ENCODE peak calls at places on chromosome 1, in five cellular contexts. G is endodermal cell; Q is CD4-positive, alpha-beta T cell; S is adrenal gland; D is esophagus squamous epithelium. P is an unnamed sample.

GRCh38 chr1:228445867-228446584 is 29.4 kb upstream of the TRIM17 start:
- DNase-seq in G (peak; percentile 81), S (peak; percentile 40), Q (no peak), D (no peak), P (no peak)

GRCh38 chr1:181190362-181191035 is 102.0 kb downstream of the IER5 start:
- DNase-seq in S (no peak), D (no peak), G (peak; percentile 62), Q (no peak), P (no peak)

GRCh38 chr1:179393721-179394120 is 27.9 kb downstream of the AXDND1 start:
- DNase-seq in S (no peak), D (no peak), G (no peak), Q (no peak), P (no peak)

GRCh38 chr1:7615138-7615537 is 156.0 kb upstream of the VAMP3 start:
- DNase-seq in D (no peak), S (no peak), Q (no peak), G (no peak), P (no peak)

GRCh38 chr1:55204997-55205396 is 10.2 kb downstream of the USP24 start:
- DNase-seq in D (no peak), Q (no peak), S (peak; percentile 36), G (no peak), P (no peak)

GRCh38 chr1:63746129-63746864 is 27.5 kb upstream of the ROR1 start:
- DNase-seq in D (no peak), G (peak; percentile 67), S (no peak), Q (no peak), P (peak; percentile 12)

GRCh38 chr1:90198616-90199015 is 203.7 kb downstream of the ZNF326 start:
- DNase-seq in Q (no peak), G (peak; percentile 87), D (no peak), S (no peak), P (no peak)

GRCh38 chr1:168582690-168583325 is 6.4 kb downstream of the XCL1 start:
- DNase-seq in S (no peak), Q (no peak), D (no peak), G (no peak), P (no peak)

GRCh38 chr1:184755226-184756065 is 788 bp upstream of the EDEM3 start:
- DNase-seq in Q (no peak), G (no peak), D (no peak), S (peak; percentile 27), P (peak; percentile 56)

GRCh38 chr1:9294910-9295636 is 2.4 kb downstream of the SPSB1 start:
- DNase-seq in S (no peak), Q (no peak), G (no peak), D (no peak), P (no peak)

GRCh38 chr1:75996196-75996595 is 64.0 kb upstream of the ASB17 start:
- DNase-seq in D (no peak), G (no peak), S (no peak), Q (no peak), P (no peak)

GRCh38 chr1:1629430-1630190 is 2.4 kb upstream of the MMP23B start:
- DNase-seq in Q (peak; percentile 72), S (no peak), G (no peak), D (no peak), P (peak; percentile 76)

GRCh38 chr1:41482906-41483895 is 1.3 kb downstream of the EDN2 start:
- DNase-seq in D (no peak), G (peak; percentile 52), Q (no peak), S (no peak), P (no peak)

GRCh38 chr1:41481109-41481775 is 3.2 kb downstream of the EDN2 start:
- DNase-seq in G (no peak), Q (no peak), S (no peak), D (no peak), P (no peak)

GRCh38 chr1:41480204-41481108 is 4.0 kb downstream of the EDN2 start:
- DNase-seq in D (no peak), G (no peak), Q (no peak), S (no peak), P (no peak)

GRCh38 chr1:41483960-41484844 is at the start of gene EDN2:
- DNase-seq in D (no peak), Q (no peak), G (peak; percentile 89), S (peak; percentile 57), P (no peak)

GRCh38 chr1:41482001-41482765 is 2.3 kb downstream of the EDN2 start:
- DNase-seq in D (no peak), Q (no peak), S (peak; percentile 78), G (no peak), P (no peak)
- H3K27ac ChIP-seq in D (peak overlapping the region; percentile 24), Q (no peak overlapping the region), S (no peak overlapping the region), G (no peak overlapping the region), P (no peak overlapping the region)

DNA sequence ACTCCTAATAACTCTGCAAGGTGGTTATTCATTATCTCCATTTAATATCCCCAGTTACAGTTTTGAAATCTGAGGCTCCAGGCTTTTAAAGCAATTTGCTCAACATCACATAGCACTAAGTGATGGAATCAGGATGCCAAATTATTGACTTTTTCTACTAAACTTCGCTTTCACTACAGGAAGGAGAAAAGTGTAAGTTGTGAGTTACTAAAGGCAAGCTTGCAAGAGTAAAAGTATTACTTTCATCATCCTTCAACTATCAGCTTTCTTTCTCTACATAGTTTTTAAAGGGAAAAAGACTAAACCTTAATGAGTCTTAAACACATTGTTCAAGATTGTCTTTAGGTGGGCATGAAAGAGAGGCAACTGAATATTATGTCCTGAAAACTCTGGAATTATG is 1.8 kb downstream of the OSBPL9 start:
- DNase-seq in S (no peak), G (no peak), Q (no peak), D (no peak), P (no peak)
- H3K27ac ChIP-seq in S (no peak overlapping the region), G (no peak overlapping the region), Q (no peak overlapping the region), D (no peak overlapping the region), P (no peak overlapping the region)

GRCh38 chr1:46399307-46399706 is 5.2 kb downstream of the FAAH start:
- DNase-seq in S (no peak), D (no peak), Q (no peak), G (no peak), P (no peak)
- H3K27ac ChIP-seq in S (no peak overlapping the region), D (no peak overlapping the region), Q (no peak overlapping the region), G (no peak overlapping the region), P (no peak overlapping the region)

DNA sequence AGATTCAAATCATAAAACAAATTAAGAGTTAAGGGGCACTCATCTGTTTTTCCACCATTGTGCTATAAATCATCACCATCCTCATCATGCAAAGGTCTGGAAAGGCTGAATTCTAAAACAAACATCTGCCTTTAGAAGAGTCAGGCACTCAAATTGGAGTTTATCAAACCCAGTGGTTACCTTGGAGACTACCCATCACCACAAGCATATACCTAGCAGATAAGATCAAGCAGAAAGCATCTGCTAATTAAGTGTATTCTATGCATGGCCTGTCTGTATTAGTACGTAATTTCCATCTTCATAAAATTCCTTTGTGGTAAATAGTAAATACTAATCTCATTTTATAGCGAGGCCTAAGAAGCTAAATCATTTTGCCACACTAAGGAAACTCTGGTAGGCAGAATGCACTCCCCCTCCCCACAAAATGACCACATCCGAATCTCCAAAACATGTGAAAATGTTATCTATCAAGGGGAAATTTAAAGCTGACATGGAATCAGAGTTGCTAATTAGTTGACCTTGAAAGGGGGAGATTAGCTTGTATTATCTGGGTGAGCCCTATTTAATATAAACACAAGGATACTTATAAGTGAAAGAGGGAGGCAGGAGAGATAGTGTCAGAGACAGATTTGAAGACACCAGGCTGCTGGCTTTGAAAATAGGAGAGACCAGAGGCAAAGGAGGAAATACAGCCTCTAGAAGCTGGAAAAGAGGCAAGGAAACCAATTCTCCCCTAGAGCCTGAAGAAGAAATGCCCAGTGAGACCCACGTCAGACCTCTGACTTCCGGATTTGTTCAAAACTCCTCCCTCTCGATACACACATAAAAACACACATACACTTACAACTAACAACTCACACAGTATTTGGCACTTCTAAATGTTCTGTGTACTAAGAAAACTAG is 23.2 kb downstream of the ARID4B start:
- DNase-seq in D (no peak), G (no peak), S (no peak), Q (no peak), P (peak; percentile 31)
- H3K27ac ChIP-seq in D (no peak overlapping the region), G (no peak overlapping the region), S (peak overlapping the region; percentile 13), Q (peak overlapping the region; percentile 67), P (peak overlapping the region; percentile 93)

GRCh38 chr1:26132825-26133167 is 21.2 kb downstream of the PDIK1L start:
- DNase-seq in Q (no peak), S (no peak), G (no peak), D (no peak), P (no peak)

GRCh38 chr1:26129778-26130177 is 18.2 kb downstream of the PDIK1L start:
- DNase-seq in D (no peak), Q (no peak), G (no peak), S (no peak), P (no peak)

GRCh38 chr1:26127235-26128163 is 15.9 kb downstream of the PDIK1L start:
- DNase-seq in G (no peak), S (no peak), Q (no peak), D (no peak), P (no peak)

GRCh38 chr1:26132128-26132824 is 20.7 kb downstream of the PDIK1L start:
- DNase-seq in D (no peak), S (no peak), G (peak; percentile 73), Q (no peak), P (no peak)

DNA sequence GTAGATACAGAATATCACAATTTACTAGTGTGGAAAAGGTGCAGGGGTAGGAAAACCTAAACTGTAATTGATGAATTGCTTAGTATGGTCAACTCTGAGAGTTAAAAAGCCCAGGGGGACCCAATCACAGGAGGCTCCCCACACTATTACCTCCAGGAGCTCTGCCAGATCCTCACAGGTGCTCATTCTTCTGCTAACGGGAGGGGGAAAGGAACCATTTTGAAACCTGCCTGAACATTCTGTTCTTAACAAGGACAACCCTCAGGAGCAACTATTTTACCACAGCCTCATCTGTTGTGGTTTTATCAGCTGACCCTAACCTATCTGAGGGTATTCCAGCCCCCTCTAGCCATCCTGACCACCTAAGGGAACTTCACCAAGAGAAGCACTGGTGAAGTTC is 19.1 kb downstream of the PDIK1L start:
- DNase-seq in D (no peak), G (no peak), S (no peak), Q (no peak), P (no peak)
- H3K27ac ChIP-seq in D (no peak overlapping the region), G (no peak overlapping the region), S (no peak overlapping the region), Q (no peak overlapping the region), P (no peak overlapping the region)

DNA sequence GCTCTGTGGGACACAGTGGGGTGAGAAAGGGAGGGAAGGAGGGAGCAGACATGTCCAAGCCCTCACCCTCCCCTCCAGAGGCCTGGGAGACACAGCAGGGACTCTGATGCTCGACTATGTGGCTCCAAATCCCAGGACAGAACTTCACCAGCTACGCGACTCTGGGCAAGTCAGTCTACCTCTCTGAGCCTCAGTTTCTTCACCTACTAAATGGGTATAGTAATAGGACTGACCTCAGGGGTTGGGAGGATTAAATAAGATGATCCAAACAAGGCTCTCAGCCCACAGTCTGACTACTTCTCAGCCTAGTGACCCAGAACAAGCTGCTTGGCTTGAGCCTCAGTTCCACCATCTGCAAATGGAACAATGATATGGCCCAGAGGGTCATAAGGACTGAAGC is 19.6 kb downstream of the SDC3 start:
- DNase-seq in S (no peak), D (no peak), Q (no peak), G (no peak), P (no peak)
- H3K27ac ChIP-seq in S (peak overlapping the region; percentile 92), D (peak overlapping the region; percentile 46), Q (no peak overlapping the region), G (no peak overlapping the region), P (no peak overlapping the region)